ENCODE peak calls at places on chromosome 12, in seven cellular contexts. I is putamen; O is smooth muscle cell of the brain vasculature; G is NCI-H2081; F is dermis blood vessel endothelial cell; Q is T-helper 1 cell; C is CD4-positive, alpha-beta T cell. B is an unnamed sample.

GRCh38 chr12:5447329-5447728 is 15.4 kb downstream of the NTF3 start:
- DNase-seq in I (no peak), G (no peak), O (no peak), Q (no peak), C (no peak), F (no peak), B (no peak)

GRCh38 chr12:110917961-110918360 is 2.4 kb downstream of the MYL2 start:
- DNase-seq in G (no peak), C (no peak), I (no peak), F (peak), O (no peak), Q (no peak), B (no peak)

GRCh38 chr12:47818701-47819543 is 781 bp downstream of the HDAC7 start:
- DNase-seq in Q (no peak), F (peak), O (no peak), C (peak), G (no peak), I (peak), B (peak)

GRCh38 chr12:57309420-57309819 is 58.4 kb upstream of the STAC3 start:
- DNase-seq in F (peak), C (no peak), Q (no peak), G (no peak), O (no peak), I (no peak), B (no peak)

GRCh38 chr12:120690978-120691377 is 4.0 kb downstream of the MLEC start:
- DNase-seq in O (no peak), I (no peak), F (no peak), Q (no peak), G (no peak), C (no peak), B (no peak)

GRCh38 chr12:107818984-107819383 is 44.5 kb downstream of the ASCL4 start:
- DNase-seq in C (no peak), F (no peak), G (no peak), I (no peak), O (no peak), Q (no peak), B (no peak)

GRCh38 chr12:92769124-92769901 is 66.5 kb downstream of the PLEKHG7 start:
- DNase-seq in O (no peak), C (no peak), G (no peak), F (peak), Q (no peak), I (peak), B (no peak)

GRCh38 chr12:18250313-18250916 is 10.9 kb upstream of the PIK3C2G start:
- DNase-seq in Q (no peak), C (no peak), F (peak), I (peak), O (peak), G (peak), B (no peak)

GRCh38 chr12:127150028-127150427 is 1116.9 kb upstream of the TMEM132C start:
- DNase-seq in C (no peak), Q (no peak), I (no peak), G (no peak), O (no peak), F (no peak), B (no peak)

GRCh38 chr12:105992849-105993740 is 145.7 kb downstream of the NUAK1 start:
- DNase-seq in Q (no peak), O (no peak), G (no peak), I (no peak), F (peak), C (no peak), B (peak)

GRCh38 chr12:94636462-94637085 is 13.8 kb downstream of the TMCC3 start:
- DNase-seq in O (no peak), C (no peak), I (no peak), Q (no peak), F (no peak), G (no peak), B (no peak)

GRCh38 chr12:4015225-4016076 is 142.3 kb upstream of the PARP11 start:
- DNase-seq in O (no peak), I (no peak), F (no peak), Q (no peak), C (no peak), G (no peak), B (no peak)

GRCh38 chr12:52241205-52241842 is 8.3 kb downstream of the KRT7 start:
- DNase-seq in I (no peak), G (no peak), C (no peak), F (no peak), Q (no peak), O (no peak), B (peak)

GRCh38 chr12:95351745-95352144 is 122.2 kb upstream of the METAP2 start:
- DNase-seq in Q (no peak), C (no peak), F (no peak), G (no peak), I (no peak), O (no peak), B (no peak)

GRCh38 chr12:117842630-117843029 is 126.2 kb downstream of the KSR2 start:
- DNase-seq in O (no peak), I (no peak), C (no peak), Q (no peak), G (no peak), F (no peak), B (peak)

GRCh38 chr12:1093166-1093751 is 102.2 kb downstream of the ERC1 start:
- DNase-seq in Q (no peak), F (peak), I (peak), G (peak), O (peak), C (no peak), B (no peak)

GRCh38 chr12:14394317-14395058 is 29.0 kb downstream of the ATF7IP start:
- DNase-seq in O (no peak), F (peak), C (no peak), Q (no peak), I (peak), G (peak), B (no peak)

GRCh38 chr12:84912191-84913142 is at the start of gene SLC6A15:
- DNase-seq in O (peak), Q (no peak), C (no peak), G (peak), F (peak), I (peak), B (peak)

GRCh38 chr12:49912345-49912744 is 8.6 kb upstream of the FAIM2 start:
- DNase-seq in C (no peak), Q (no peak), F (no peak), G (no peak), O (no peak), I (no peak), B (no peak)

GRCh38 chr12:105363890-105364289 is 33.4 kb downstream of the C12orf75 start:
- DNase-seq in F (no peak), I (no peak), G (no peak), Q (no peak), C (no peak), O (no peak), B (no peak)

GRCh38 chr12:20477691-20478090 is 109.4 kb downstream of the PDE3A start:
- DNase-seq in Q (no peak), O (no peak), F (no peak), I (no peak), C (no peak), G (no peak), B (no peak)

GRCh38 chr12:33588082-33588712 is 148.6 kb upstream of the SYT10 start:
- DNase-seq in O (no peak), C (no peak), F (no peak), Q (no peak), G (no peak), I (no peak), B (no peak)

GRCh38 chr12:15600223-15600935 is 188.8 kb downstream of the EPS8 start:
- DNase-seq in C (no peak), G (no peak), I (no peak), F (no peak), Q (no peak), O (no peak), B (no peak)

GRCh38 chr12:27424631-27425230 is 21.8 kb upstream of the SMCO2 start:
- DNase-seq in G (peak), I (peak), Q (no peak), F (peak), C (no peak), O (peak), B (no peak)

GRCh38 chr12:46369095-46369473 is 3.5 kb downstream of the SLC38A2 start:
- DNase-seq in G (no peak), C (no peak), Q (no peak), F (no peak), O (no peak), I (no peak), B (no peak)

GRCh38 chr12:8664228-8664963 is 1.8 kb upstream of the MFAP5 start:
- DNase-seq in I (no peak), G (no peak), O (no peak), F (no peak), Q (no peak), C (no peak), B (peak)

GRCh38 chr12:105357162-105357691 is 26.7 kb downstream of the C12orf75 start:
- DNase-seq in G (no peak), O (no peak), Q (no peak), C (no peak), F (no peak), I (no peak), B (no peak)

GRCh38 chr12:28222081-28222700 is 31.9 kb downstream of the CCDC91 start:
- DNase-seq in I (no peak), F (no peak), O (no peak), G (no peak), Q (no peak), C (peak), B (no peak)

GRCh38 chr12:82329508-82329907 is 28.7 kb downstream of the CCDC59 start:
- DNase-seq in F (no peak), Q (no peak), O (no peak), I (no peak), C (no peak), G (peak), B (no peak)

GRCh38 chr12:89369166-89369565 is 16.9 kb upstream of the DUSP6 start:
- DNase-seq in I (no peak), O (no peak), G (no peak), C (no peak), F (peak), Q (no peak), B (no peak)

GRCh38 chr12:4720637-4720995 is 416 bp downstream of the GALNT8 start:
- DNase-seq in G (no peak), C (no peak), Q (no peak), O (no peak), F (no peak), I (no peak), B (no peak)

GRCh38 chr12:43544703-43545102 is 7.3 kb downstream of the ADAMTS20 start:
- DNase-seq in F (no peak), I (no peak), C (no peak), G (no peak), Q (no peak), O (no peak), B (no peak)

GRCh38 chr12:120261951-120262851 is 3.3 kb downstream of the PXN start:
- DNase-seq in I (no peak), C (no peak), G (no peak), O (no peak), Q (no peak), F (peak), B (peak)

GRCh38 chr12:116598341-116599284 is 39.4 kb downstream of the MAP1LC3B2 start:
- DNase-seq in F (no peak), O (no peak), I (no peak), C (no peak), Q (no peak), G (no peak), B (no peak)

B was measured in sigmoid colon.